ENCODE peak calls at places on chromosomes 5 and 9, in nine cellular contexts. W is A549, I is sigmoid colon, S is stomach, M is transverse colon, C is GM12878, B is suprapubic skin, Y is SK-N-SH, H is K562. A is an unnamed sample.

GRCh38 chr5:53448851-53449250 is 31.6 kb upstream of the FST start:
- DNase-seq in W (no peak), I (no peak), S (no peak), M (no peak), C (no peak), B (no peak), Y (no peak), H (no peak), A (no peak)

GRCh38 chr9:128124873-128125574 is 2.5 kb downstream of the PTGES2 start:
- DNase-seq in W (peak; percentile 80), I (peak; percentile 80), S (peak; percentile 82), M (peak; percentile 87), C (peak; percentile 35), B (no peak), Y (peak; percentile 58), H (peak; percentile 56), A (peak; percentile 66)

GRCh38 chr9:34089311-34089710 is 37.2 kb downstream of the DCAF12 start:
- DNase-seq in W (no peak), I (no peak), S (no peak), M (no peak), C (no peak), B (no peak), Y (no peak), H (no peak), A (no peak)

GRCh38 chr5:178690208-178690607 is 40.3 kb downstream of the ZNF354A start:
- DNase-seq in W (no peak), I (no peak), S (no peak), M (no peak), C (no peak), B (no peak), Y (no peak), H (no peak), A (no peak)

GRCh38 chr9:14277761-14278160 is 36.2 kb downstream of the NFIB start:
- DNase-seq in W (no peak), I (no peak), S (no peak), M (no peak), C (no peak), B (no peak), Y (no peak), H (no peak), A (no peak)

GRCh38 chr9:106869458-106869857 is 6.5 kb downstream of the ZNF462 start:
- DNase-seq in W (no peak), I (peak; percentile 74), S (no peak), M (no peak), C (no peak), B (no peak), Y (no peak), H (no peak), A (peak; percentile 38)

GRCh38 chr9:32399110-32399815 is 14.8 kb downstream of the ACO1 start:
- DNase-seq in W (no peak), I (no peak), S (no peak), M (no peak), C (no peak), B (no peak), Y (no peak), H (no peak), A (no peak)

GRCh38 chr9:69324549-69325401 is at the start of gene ENTREP1:
- DNase-seq in W (peak; percentile 51), I (peak; percentile 78), S (peak; percentile 83), M (peak; percentile 75), C (no peak), B (peak; percentile 82), Y (peak; percentile 73), H (no peak), A (peak; percentile 70)

GRCh38 chr9:2024888-2025781 is 10.0 kb downstream of the SMARCA2 start:
- DNase-seq in W (no peak), I (no peak), S (no peak), M (no peak), C (no peak), B (no peak), Y (no peak), H (no peak), A (no peak)

GRCh38 chr5:137439645-137440044 is 59.5 kb downstream of the SPOCK1 start:
- DNase-seq in W (no peak), I (no peak), S (no peak), M (no peak), C (no peak), B (no peak), Y (no peak), H (no peak), A (no peak)

GRCh38 chr5:68380071-68380470 is 164.5 kb downstream of the PIK3R1 start:
- DNase-seq in W (no peak), I (no peak), S (no peak), M (no peak), C (no peak), B (no peak), Y (no peak), H (no peak), A (no peak)

GRCh38 chr5:51214736-51215135 is 168.5 kb upstream of the ISL1 start:
- DNase-seq in W (no peak), I (no peak), S (no peak), M (no peak), C (no peak), B (no peak), Y (no peak), H (no peak), A (no peak)

GRCh38 chr5:147949711-147950573 is 43.6 kb upstream of the C5orf46 start:
- DNase-seq in W (peak; percentile 45), I (no peak), S (no peak), M (no peak), C (no peak), B (no peak), Y (peak; percentile 67), H (peak; percentile 43), A (no peak)

GRCh38 chr9:8254527-8254926 is 454.9 kb upstream of the DMAC1 start:
- DNase-seq in W (no peak), I (no peak), S (no peak), M (no peak), C (no peak), B (no peak), Y (no peak), H (no peak), A (no peak)

GRCh38 chr9:116416421-116416820 is 262.8 kb downstream of the PAPPA start:
- DNase-seq in W (no peak), I (no peak), S (no peak), M (no peak), C (no peak), B (no peak), Y (no peak), H (no peak), A (no peak)

GRCh38 chr5:150410524-150411244 is 2.0 kb downstream of the CD74 start:
- DNase-seq in W (peak; percentile 62), I (peak; percentile 88), S (peak; percentile 79), M (peak; percentile 81), C (peak; percentile 71), B (no peak), Y (peak; percentile 80), H (no peak), A (peak; percentile 72)

GRCh38 chr5:89346573-89346972 is 463.6 kb upstream of the MEF2C start:
- DNase-seq in W (no peak), I (no peak), S (no peak), M (no peak), C (no peak), B (no peak), Y (no peak), H (no peak), A (no peak)

GRCh38 chr5:158686240-158686639 is 413.5 kb downstream of the EBF1 start:
- DNase-seq in W (no peak), I (no peak), S (no peak), M (no peak), C (no peak), B (no peak), Y (no peak), H (no peak), A (no peak)

GRCh38 chr5:98927242-98927987 is 1.4 kb downstream of the CHD1 start:
- DNase-seq in W (peak; percentile 43), I (peak; percentile 83), S (no peak), M (peak; percentile 59), C (no peak), B (no peak), Y (peak; percentile 30), H (peak; percentile 55), A (peak; percentile 56)

GRCh38 chr9:116391306-116391900 is 237.8 kb downstream of the PAPPA start:
- DNase-seq in W (no peak), I (no peak), S (no peak), M (no peak), C (no peak), B (no peak), Y (no peak), H (no peak), A (no peak)

GRCh38 chr5:1727571-1727970 is 72.1 kb downstream of the MRPL36 start:
- DNase-seq in W (no peak), I (peak; percentile 57), S (peak; percentile 21), M (no peak), C (no peak), B (peak; percentile 70), Y (peak; percentile 8), H (no peak), A (peak; percentile 11)

GRCh38 chr5:140355551-140355950 is 4.4 kb upstream of the SLC4A9 start:
- DNase-seq in W (no peak), I (no peak), S (no peak), M (no peak), C (no peak), B (no peak), Y (no peak), H (no peak), A (no peak)

DNA sequence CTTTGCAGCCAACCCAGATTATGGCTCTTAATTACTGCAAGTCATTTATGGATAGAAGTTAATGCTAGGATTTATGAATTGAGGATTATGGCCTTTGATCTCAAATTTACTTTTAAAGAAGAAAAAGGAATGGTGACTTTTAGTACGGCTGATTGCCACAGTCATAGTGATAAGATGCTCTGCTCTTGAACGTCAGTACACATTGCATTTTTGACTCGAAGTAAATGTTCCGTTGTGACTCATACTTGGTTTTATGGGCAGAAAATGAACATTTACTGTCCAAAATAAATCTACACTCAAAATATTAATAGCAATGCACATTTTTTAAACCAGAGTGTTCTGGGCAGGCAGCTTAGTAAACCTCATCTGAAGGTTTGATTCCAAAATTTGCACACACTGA is 825 bp downstream of the ADAMTSL1 start:
- DNase-seq in W (no peak), I (no peak), S (no peak), M (no peak), C (no peak), B (no peak), Y (no peak), H (no peak), A (no peak)
- TF ChIP-seq EP300 in W (no peak), I (no peak), S (no peak), M (no peak), C (no peak), B (no peak), Y (no peak), H (no peak), A (no peak)

GRCh38 chr9:81685763-81686613 is 3.4 kb downstream of the TLE1 start:
- DNase-seq in W (peak; percentile 38), I (no peak), S (no peak), M (no peak), C (no peak), B (no peak), Y (no peak), H (no peak), A (no peak)
- H3K4me3 ChIP-seq in W (peak overlapping the region; percentile 88), I (peak overlapping the region; percentile 83), S (peak overlapping the region; percentile 91), M (peak overlapping the region; percentile 60), C (no peak overlapping the region), B (peak overlapping the region; percentile 66), Y (peak overlapping the region; percentile 64), H (no peak overlapping the region), A (peak overlapping the region; percentile 91)

GRCh38 chr5:144104086-144104485 is 66.4 kb downstream of the YIPF5 start:
- DNase-seq in W (no peak), I (no peak), S (no peak), M (no peak), C (peak; percentile 11), B (no peak), Y (no peak), H (no peak), A (no peak)
- TF ChIP-seq EP300 in W (no peak), I (no peak), S (no peak), M (no peak), C (peak; percentile 54), B (no peak), Y (no peak), H (no peak), A (no peak)

GRCh38 chr9:27110181-27110580 is 1.2 kb downstream of the TEK start:
- DNase-seq in W (no peak), I (no peak), S (no peak), M (no peak), C (no peak), B (no peak), Y (no peak), H (no peak), A (no peak)
- H3K4me3 ChIP-seq in W (no peak overlapping the region), I (peak overlapping the region; percentile 27), S (no peak overlapping the region), M (no peak overlapping the region), C (no peak overlapping the region), B (peak overlapping the region; percentile 9), Y (no peak overlapping the region), H (no peak overlapping the region), A (no peak overlapping the region)